ENCODE peak calls at places on chromosome 1, in nine cellular contexts. F is RWPE1; S is ELR; N is activated naive CD8-positive, alpha-beta T cell treated with anti-CD3 and anti-CD28 coated beads, Interleukin-2, amount 50 U/mL, for 24 hours; D is kidney epithelial cell; T is head of caudate nucleus; O is cerebellar nuclear complex; R is AG09319; V is foreskin fibroblast. W is an unnamed sample.

GRCh38 chr1:54220004-54220811 is 20.2 kb downstream of the MRPL37 start:
- DNase-seq in F (no peak), S (no peak), N (no peak), D (no peak), T (peak), O (no peak), R (peak), V (peak), W (peak)

GRCh38 chr1:216178266-216178665 is 245.0 kb downstream of the USH2A start:
- DNase-seq in F (no peak), S (no peak), N (no peak), D (no peak), T (no peak), O (no peak), R (no peak), V (peak), W (no peak)

GRCh38 chr1:6126521-6127067 is 53.5 kb downstream of the CHD5 start:
- DNase-seq in F (no peak), S (no peak), N (no peak), D (no peak), T (no peak), O (no peak), R (no peak), V (no peak), W (peak)

GRCh38 chr1:225700889-225701465 is 48.1 kb upstream of the ENAH start:
- DNase-seq in F (no peak), S (peak), N (no peak), D (no peak), T (no peak), O (no peak), R (no peak), V (peak), W (no peak)

GRCh38 chr1:47449702-47450552 is 12.1 kb downstream of the FOXD2 start:
- DNase-seq in F (peak), S (no peak), N (peak), D (no peak), T (peak), O (no peak), R (no peak), V (no peak), W (peak)

GRCh38 chr1:221806236-221806635 is 64.3 kb upstream of the DUSP10 start:
- DNase-seq in F (no peak), S (no peak), N (no peak), D (no peak), T (no peak), O (no peak), R (no peak), V (no peak), W (no peak)

GRCh38 chr1:213986020-213986924 is 1.5 kb upstream of the PROX1 start:
- DNase-seq in F (no peak), S (no peak), N (no peak), D (no peak), T (no peak), O (no peak), R (no peak), V (no peak), W (no peak)

GRCh38 chr1:171220551-171221175 is 27.6 kb upstream of the FMO1 start:
- DNase-seq in F (no peak), S (peak), N (no peak), D (no peak), T (peak), O (no peak), R (no peak), V (peak), W (no peak)

GRCh38 chr1:23581219-23581618 is 21.9 kb upstream of the ID3 start:
- DNase-seq in F (no peak), S (peak), N (no peak), D (no peak), T (peak), O (no peak), R (no peak), V (peak), W (peak)

GRCh38 chr1:53083636-53084588 is 21.9 kb downstream of the PODN start:
- DNase-seq in F (no peak), S (no peak), N (no peak), D (no peak), T (no peak), O (no peak), R (no peak), V (no peak), W (peak)

GRCh38 chr1:164651378-164651951 is 92.5 kb downstream of the PBX1 start:
- DNase-seq in F (no peak), S (peak), N (no peak), D (no peak), T (no peak), O (no peak), R (no peak), V (peak), W (no peak)

GRCh38 chr1:17544951-17545350 is 5.5 kb downstream of the ARHGEF10L start:
- DNase-seq in F (no peak), S (no peak), N (no peak), D (no peak), T (no peak), O (no peak), R (no peak), V (no peak), W (no peak)

GRCh38 chr1:202343652-202344349 is 2.1 kb upstream of the UBE2T start:
- DNase-seq in F (peak), S (peak), N (no peak), D (no peak), T (no peak), O (no peak), R (no peak), V (peak), W (no peak)

GRCh38 chr1:227899820-227900449 is 47.8 kb downstream of the WNT9A start:
- DNase-seq in F (no peak), S (no peak), N (no peak), D (no peak), T (no peak), O (no peak), R (no peak), V (no peak), W (peak)

GRCh38 chr1:85417876-85418275 is 47.1 kb downstream of the DDAH1 start:
- DNase-seq in F (no peak), S (no peak), N (no peak), D (no peak), T (no peak), O (no peak), R (no peak), V (no peak), W (no peak)

GRCh38 chr1:114192328-114192727 is 38.7 kb upstream of the SYT6 start:
- DNase-seq in F (no peak), S (no peak), N (no peak), D (no peak), T (no peak), O (no peak), R (no peak), V (no peak), W (no peak)

GRCh38 chr1:2539312-2539907 is 9.3 kb upstream of the HES5 start:
- DNase-seq in F (no peak), S (no peak), N (no peak), D (no peak), T (no peak), O (no peak), R (no peak), V (no peak), W (no peak)

GRCh38 chr1:187621961-187622360 is 793.2 kb downstream of the PLA2G4A start:
- DNase-seq in F (no peak), S (peak), N (no peak), D (no peak), T (no peak), O (peak), R (no peak), V (peak), W (no peak)

GRCh38 chr1:33140153-33141149 is 41.4 kb downstream of the TRIM62 start:
- DNase-seq in F (peak), S (peak), N (no peak), D (no peak), T (no peak), O (no peak), R (no peak), V (peak), W (no peak)

GRCh38 chr1:235941852-235942624 is 75.3 kb upstream of the LYST start:
- DNase-seq in F (no peak), S (no peak), N (no peak), D (no peak), T (no peak), O (no peak), R (no peak), V (peak), W (no peak)

GRCh38 chr1:6389971-6390370 is 3.6 kb downstream of the ACOT7 start:
- DNase-seq in F (no peak), S (no peak), N (no peak), D (no peak), T (no peak), O (no peak), R (no peak), V (no peak), W (no peak)

GRCh38 chr1:81430955-81431646 is 369.6 kb upstream of the ADGRL2 start:
- DNase-seq in F (no peak), S (no peak), N (no peak), D (no peak), T (no peak), O (no peak), R (no peak), V (no peak), W (no peak)

GRCh38 chr1:97042551-97042950 is 321.0 kb downstream of the PTBP2 start:
- DNase-seq in F (no peak), S (peak), N (no peak), D (no peak), T (no peak), O (no peak), R (no peak), V (peak), W (no peak)

GRCh38 chr1:7703321-7704213 is 67.5 kb upstream of the VAMP3 start:
- DNase-seq in F (no peak), S (no peak), N (peak), D (no peak), T (peak), O (no peak), R (no peak), V (no peak), W (no peak)

GRCh38 chr1:54582566-54583306 is 34.7 kb downstream of the ACOT11 start:
- DNase-seq in F (no peak), S (no peak), N (no peak), D (no peak), T (peak), O (no peak), R (no peak), V (no peak), W (no peak)

GRCh38 chr1:91617242-91617837 is 116.7 kb downstream of the CDC7 start:
- DNase-seq in F (no peak), S (peak), N (no peak), D (no peak), T (no peak), O (peak), R (no peak), V (no peak), W (peak)

GRCh38 chr1:29382851-29383588 is 146.7 kb downstream of the PTPRU start:
- DNase-seq in F (no peak), S (no peak), N (no peak), D (no peak), T (no peak), O (no peak), R (no peak), V (no peak), W (no peak)

GRCh38 chr1:64745181-64745985 is 508 bp downstream of the RAVER2 start:
- DNase-seq in F (peak), S (peak), N (peak), D (no peak), T (peak), O (no peak), R (no peak), V (no peak), W (no peak)

GRCh38 chr1:225768662-225769426 is 8.8 kb upstream of the SRP9 start:
- DNase-seq in F (no peak), S (no peak), N (no peak), D (no peak), T (no peak), O (no peak), R (no peak), V (no peak), W (no peak)

W was measured in heart left ventricle.